ENCODE peak calls at places on chromosomes 2 and 18, in five cellular contexts. One of them, this sample, is unnamed.

GRCh38 chr2:225282858-225283693 is 116.4 kb upstream of the NYAP2 start:
- DNase-seq in tibial nerve: no peak
- DNase-seq in PC-9: no peak
- DNase-seq in Peyer's patch: no peak
- DNase-seq in ovary: no peak
- DNase-seq in this sample: no peak

GRCh38 chr18:80252136-80252535 is 4.8 kb upstream of the PARD6G start:
- DNase-seq in Peyer's patch: no peak
- DNase-seq in tibial nerve: no peak
- DNase-seq in ovary: no peak
- DNase-seq in PC-9: no peak
- DNase-seq in this sample: no peak

GRCh38 chr2:24382363-24383021 is 22.2 kb upstream of the ITSN2 start:
- DNase-seq in PC-9: peak
- DNase-seq in ovary: peak
- DNase-seq in tibial nerve: peak
- DNase-seq in Peyer's patch: peak
- DNase-seq in this sample: peak

GRCh38 chr2:30744823-30745222 is 62.4 kb downstream of the CAPN13 start:
- DNase-seq in tibial nerve: no peak
- DNase-seq in ovary: no peak
- DNase-seq in PC-9: no peak
- DNase-seq in Peyer's patch: no peak
- DNase-seq in this sample: no peak

GRCh38 chr18:37107748-37108522 is 279.0 kb downstream of the KIAA1328 start:
- DNase-seq in Peyer's patch: no peak
- DNase-seq in tibial nerve: no peak
- DNase-seq in PC-9: no peak
- DNase-seq in ovary: no peak
- DNase-seq in this sample: no peak

GRCh38 chr2:157304811-157305712 is 20.6 kb downstream of the ERMN start:
- DNase-seq in tibial nerve: no peak
- DNase-seq in ovary: no peak
- DNase-seq in PC-9: no peak
- DNase-seq in Peyer's patch: no peak
- DNase-seq in this sample: no peak

GRCh38 chr2:186891219-186891621 is 42.2 kb upstream of the ZSWIM2 start:
- DNase-seq in Peyer's patch: no peak
- DNase-seq in tibial nerve: no peak
- DNase-seq in PC-9: peak
- DNase-seq in ovary: no peak
- DNase-seq in this sample: no peak

GRCh38 chr18:22088029-22088428 is 81.4 kb upstream of the GATA6 start:
- DNase-seq in Peyer's patch: no peak
- DNase-seq in tibial nerve: no peak
- DNase-seq in ovary: no peak
- DNase-seq in PC-9: no peak
- DNase-seq in this sample: no peak

GRCh38 chr18:63238711-63239110 is 80.9 kb downstream of the BCL2 start:
- DNase-seq in PC-9: no peak
- DNase-seq in tibial nerve: no peak
- DNase-seq in Peyer's patch: no peak
- DNase-seq in ovary: no peak
- DNase-seq in this sample: no peak

GRCh38 chr2:162233197-162233596 is 10.0 kb downstream of the FAP start:
- DNase-seq in tibial nerve: peak
- DNase-seq in Peyer's patch: no peak
- DNase-seq in PC-9: no peak
- DNase-seq in ovary: no peak
- DNase-seq in this sample: no peak

GRCh38 chr2:145194671-145195070 is 674.8 kb upstream of the ZEB2 start:
- DNase-seq in tibial nerve: no peak
- DNase-seq in Peyer's patch: no peak
- DNase-seq in PC-9: no peak
- DNase-seq in ovary: no peak
- DNase-seq in this sample: no peak

GRCh38 chr2:201859886-201860285 is 53.5 kb downstream of the CDK15 start:
- DNase-seq in ovary: no peak
- DNase-seq in tibial nerve: no peak
- DNase-seq in PC-9: no peak
- DNase-seq in Peyer's patch: no peak
- DNase-seq in this sample: no peak

GRCh38 chr2:58539973-58540372 is 298.8 kb upstream of the FANCL start:
- DNase-seq in PC-9: no peak
- DNase-seq in ovary: no peak
- DNase-seq in Peyer's patch: no peak
- DNase-seq in tibial nerve: no peak
- DNase-seq in this sample: no peak

GRCh38 chr2:5140367-5140766 is 551.8 kb upstream of the SOX11 start:
- DNase-seq in ovary: no peak
- DNase-seq in PC-9: no peak
- DNase-seq in tibial nerve: no peak
- DNase-seq in Peyer's patch: no peak
- DNase-seq in this sample: no peak

GRCh38 chr2:42801388-42801787 is 9.0 kb upstream of the HAAO start:
- DNase-seq in PC-9: no peak
- DNase-seq in ovary: peak
- DNase-seq in tibial nerve: no peak
- DNase-seq in Peyer's patch: no peak
- DNase-seq in this sample: no peak

GRCh38 chr18:24270358-24270936 is 127.2 kb downstream of the OSBPL1A start:
- DNase-seq in Peyer's patch: no peak
- DNase-seq in PC-9: no peak
- DNase-seq in tibial nerve: no peak
- DNase-seq in ovary: no peak
- DNase-seq in this sample: no peak

GRCh38 chr2:74413001-74413698 is 8.3 kb downstream of the C2orf81 start:
- DNase-seq in Peyer's patch: no peak
- DNase-seq in tibial nerve: no peak
- DNase-seq in PC-9: no peak
- DNase-seq in ovary: no peak
- DNase-seq in this sample: no peak

GRCh38 chr2:12325806-12326205 is 390.9 kb upstream of the TRIB2 start:
- DNase-seq in tibial nerve: no peak
- DNase-seq in Peyer's patch: no peak
- DNase-seq in ovary: no peak
- DNase-seq in PC-9: no peak
- DNase-seq in this sample: no peak

GRCh38 chr2:95351080-95351915 is 51.2 kb upstream of the FAHD2A start:
- DNase-seq in tibial nerve: no peak
- DNase-seq in ovary: no peak
- DNase-seq in Peyer's patch: no peak
- DNase-seq in PC-9: no peak
- DNase-seq in this sample: no peak

GRCh38 chr2:178804791-178805190 is 2.4 kb downstream of the TTN start:
- DNase-seq in ovary: no peak
- DNase-seq in Peyer's patch: no peak
- DNase-seq in tibial nerve: no peak
- DNase-seq in PC-9: no peak
- DNase-seq in this sample: no peak

GRCh38 chr2:156110890-156111289 is 221.6 kb downstream of the NR4A2 start:
- DNase-seq in ovary: no peak
- DNase-seq in Peyer's patch: no peak
- DNase-seq in tibial nerve: no peak
- DNase-seq in PC-9: peak
- DNase-seq in this sample: no peak

GRCh38 chr18:40058811-40059570 is 1896.0 kb upstream of the PIK3C3 start:
- DNase-seq in ovary: no peak
- DNase-seq in Peyer's patch: no peak
- DNase-seq in PC-9: no peak
- DNase-seq in tibial nerve: no peak
- DNase-seq in this sample: no peak

GRCh38 chr2:177078843-177079242 is 133.8 kb upstream of the HNRNPA3 start:
- DNase-seq in Peyer's patch: no peak
- DNase-seq in PC-9: no peak
- DNase-seq in ovary: no peak
- DNase-seq in tibial nerve: no peak
- DNase-seq in this sample: no peak

GRCh38 chr2:3759331-3759730 is 56.0 kb downstream of the DCDC2C start:
- DNase-seq in tibial nerve: no peak
- DNase-seq in Peyer's patch: no peak
- DNase-seq in ovary: no peak
- DNase-seq in PC-9: no peak
- DNase-seq in this sample: no peak

GRCh38 chr2:232483296-232483922 is 4.2 kb downstream of the ECEL1 start:
- DNase-seq in PC-9: no peak
- DNase-seq in Peyer's patch: no peak
- DNase-seq in tibial nerve: no peak
- DNase-seq in ovary: peak
- DNase-seq in this sample: no peak

GRCh38 chr18:5197032-5197434 is at the start of gene AKAIN1:
- DNase-seq in tibial nerve: no peak
- DNase-seq in ovary: peak
- DNase-seq in PC-9: no peak
- DNase-seq in Peyer's patch: no peak
- DNase-seq in this sample: no peak

GRCh38 chr2:95104606-95105005 is 17.0 kb downstream of the MRPS5 start:
- DNase-seq in PC-9: no peak
- DNase-seq in tibial nerve: no peak
- DNase-seq in ovary: no peak
- DNase-seq in Peyer's patch: no peak
- DNase-seq in this sample: no peak

GRCh38 chr2:196442211-196442610 is 197.3 kb upstream of the CCDC150 start:
- DNase-seq in tibial nerve: no peak
- DNase-seq in PC-9: no peak
- DNase-seq in ovary: no peak
- DNase-seq in Peyer's patch: no peak
- DNase-seq in this sample: no peak

GRCh38 chr2:66575625-66576371 is 140.9 kb downstream of the MEIS1 start:
- DNase-seq in ovary: peak
- DNase-seq in PC-9: no peak
- DNase-seq in tibial nerve: no peak
- DNase-seq in Peyer's patch: no peak
- DNase-seq in this sample: no peak

GRCh38 chr2:207828361-207829057 is 58.8 kb upstream of the FZD5 start:
- DNase-seq in PC-9: peak
- DNase-seq in ovary: no peak
- DNase-seq in Peyer's patch: no peak
- DNase-seq in tibial nerve: no peak
- DNase-seq in this sample: no peak

GRCh38 chr2:60493804-60494392 is 59.6 kb downstream of the BCL11A start:
- DNase-seq in Peyer's patch: no peak
- DNase-seq in PC-9: no peak
- DNase-seq in tibial nerve: no peak
- DNase-seq in ovary: no peak
- DNase-seq in this sample: no peak

GRCh38 chr2:54497738-54498680 is 41.9 kb downstream of the SPTBN1 start:
- DNase-seq in ovary: no peak
- DNase-seq in Peyer's patch: no peak
- DNase-seq in PC-9: no peak
- DNase-seq in tibial nerve: no peak
- DNase-seq in this sample: no peak

GRCh38 chr18:31424383-31424988 is 23.1 kb upstream of the DSG3 start:
- DNase-seq in tibial nerve: no peak
- DNase-seq in ovary: peak
- DNase-seq in PC-9: no peak
- DNase-seq in Peyer's patch: no peak
- DNase-seq in this sample: no peak

GRCh38 chr2:123073956-123074355 is 951.1 kb upstream of the CNTNAP5 start:
- DNase-seq in Peyer's patch: no peak
- DNase-seq in tibial nerve: no peak
- DNase-seq in PC-9: no peak
- DNase-seq in ovary: no peak
- DNase-seq in this sample: no peak

GRCh38 chr2:11352781-11353537 is 8.5 kb upstream of the ROCK2 start:
- DNase-seq in tibial nerve: no peak
- DNase-seq in Peyer's patch: no peak
- DNase-seq in PC-9: no peak
- DNase-seq in ovary: no peak
- DNase-seq in this sample: no peak

GRCh38 chr2:239187464-239188253 is 213.2 kb downstream of the HDAC4 start:
- DNase-seq in PC-9: no peak
- DNase-seq in tibial nerve: no peak
- DNase-seq in Peyer's patch: no peak
- DNase-seq in ovary: no peak
- DNase-seq in this sample: no peak

GRCh38 chr18:57141208-57142129 is 5.4 kb upstream of the BOD1L2 start:
- DNase-seq in Peyer's patch: no peak
- DNase-seq in tibial nerve: no peak
- DNase-seq in ovary: peak
- DNase-seq in PC-9: peak
- DNase-seq in this sample: no peak
- H3K27ac ChIP-seq in Peyer's patch: no peak
- H3K27ac ChIP-seq in tibial nerve: no peak
- H3K27ac ChIP-seq in ovary: no peak
- H3K27ac ChIP-seq in PC-9: peak
- H3K27ac ChIP-seq in this sample: no peak

GRCh38 chr2:116952254-116952653 is 862.2 kb upstream of the DDX18 start:
- DNase-seq in tibial nerve: no peak
- DNase-seq in PC-9: no peak
- DNase-seq in Peyer's patch: no peak
- DNase-seq in ovary: no peak
- DNase-seq in this sample: no peak
- TF ChIP-seq CTCF in tibial nerve: no peak
- TF ChIP-seq CTCF in PC-9: peak
- TF ChIP-seq CTCF in Peyer's patch: peak
- TF ChIP-seq CTCF in ovary: no peak
- TF ChIP-seq CTCF in this sample: no peak

GRCh38 chr2:113892004-113892740 is 2.3 kb downstream of the ACTR3 start:
- DNase-seq in Peyer's patch: no peak
- DNase-seq in PC-9: no peak
- DNase-seq in ovary: no peak
- DNase-seq in tibial nerve: no peak
- DNase-seq in this sample: no peak
- H3K27ac ChIP-seq in Peyer's patch: peak
- H3K27ac ChIP-seq in PC-9: peak
- H3K27ac ChIP-seq in ovary: no peak
- H3K27ac ChIP-seq in tibial nerve: peak
- H3K27ac ChIP-seq in this sample: peak

GRCh38 chr2:236521556-236521955 is 48.1 kb upstream of the ACKR3 start:
- DNase-seq in tibial nerve: no peak
- DNase-seq in ovary: no peak
- DNase-seq in PC-9: no peak
- DNase-seq in Peyer's patch: no peak
- DNase-seq in this sample: no peak
- TF ChIP-seq CTCF in tibial nerve: no peak
- TF ChIP-seq CTCF in ovary: no peak
- TF ChIP-seq CTCF in PC-9: no peak
- TF ChIP-seq CTCF in Peyer's patch: no peak
- TF ChIP-seq CTCF in this sample: no peak

DNA sequence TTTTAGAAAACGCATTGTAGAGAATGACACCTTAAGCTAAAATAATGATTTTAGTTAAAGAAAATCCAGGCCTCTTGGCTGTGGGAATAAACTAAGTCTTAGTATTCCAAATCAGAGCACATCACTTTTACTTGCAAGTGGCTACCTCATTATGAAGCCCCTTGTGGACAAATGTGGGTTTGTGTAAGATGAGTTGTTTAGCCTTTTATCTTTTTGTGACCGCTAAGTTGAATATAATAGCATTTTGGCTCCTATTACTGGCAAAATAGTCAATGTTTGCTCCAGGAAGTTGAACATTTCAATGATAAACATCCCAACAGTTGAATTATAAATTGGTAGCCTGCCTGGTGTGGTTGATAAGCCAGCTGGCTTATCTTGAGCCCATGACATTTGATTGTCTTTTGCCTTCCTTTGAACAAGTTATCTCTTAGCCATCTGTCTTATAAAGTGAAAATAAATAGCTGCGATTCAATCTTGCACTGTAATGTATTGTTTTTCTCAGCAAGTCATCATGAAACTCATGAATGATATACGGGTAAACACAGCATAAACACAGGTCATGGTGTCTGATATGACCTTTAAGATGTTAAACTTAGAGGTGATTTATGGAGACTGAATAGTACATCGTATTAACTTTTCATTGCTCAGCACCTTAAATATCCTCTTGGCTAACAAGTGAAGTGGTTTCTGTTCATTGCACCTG is 338.4 kb downstream of the SOCS6 start:
- DNase-seq in Peyer's patch: no peak
- DNase-seq in tibial nerve: no peak
- DNase-seq in ovary: no peak
- DNase-seq in PC-9: no peak
- DNase-seq in this sample: no peak
- H3K27ac ChIP-seq in Peyer's patch: no peak
- H3K27ac ChIP-seq in tibial nerve: no peak
- H3K27ac ChIP-seq in ovary: no peak
- H3K27ac ChIP-seq in PC-9: no peak
- H3K27ac ChIP-seq in this sample: no peak